ENCODE peak calls at places on chromosomes 6 and 20, in seven cellular contexts. R, W, N, E, X, Z and O are unnamed samples.

GRCh38 chr20:34768105-34768504 is 57.3 kb downstream of the NCOA6 start:
- DNase-seq in R (no peak), W (no peak), N (no peak), E (no peak), X (peak), Z (no peak), O (no peak)

GRCh38 chr6:21742238-21742660 is 148.7 kb downstream of the SOX4 start:
- DNase-seq in R (no peak), W (no peak), N (no peak), E (peak), X (no peak), Z (no peak), O (no peak)

GRCh38 chr6:165231581-165232276 is 77.7 kb downstream of the C6orf118 start:
- DNase-seq in R (peak), W (no peak), N (no peak), E (peak), X (peak), Z (no peak), O (no peak)

GRCh38 chr6:82176616-82177015 is 70.9 kb downstream of the IBTK start:
- DNase-seq in R (no peak), W (no peak), N (no peak), E (no peak), X (no peak), Z (no peak), O (no peak)

GRCh38 chr6:167789358-167789757 is 37.4 kb upstream of the AFDN start:
- DNase-seq in R (no peak), W (no peak), N (no peak), E (no peak), X (no peak), Z (no peak), O (peak)

GRCh38 chr6:122246906-122247658 is 152.4 kb upstream of the HSF2 start:
- DNase-seq in R (no peak), W (no peak), N (no peak), E (no peak), X (no peak), Z (no peak), O (no peak)

GRCh38 chr6:145372671-145373123 is 362.6 kb downstream of the EPM2A start:
- DNase-seq in R (peak), W (no peak), N (no peak), E (no peak), X (peak), Z (no peak), O (no peak)

GRCh38 chr6:160430741-160431140 is 82.6 kb downstream of the SLC22A3 start:
- DNase-seq in R (peak), W (no peak), N (no peak), E (no peak), X (no peak), Z (no peak), O (no peak)

GRCh38 chr6:160398674-160399271 is 50.6 kb downstream of the SLC22A3 start:
- DNase-seq in R (no peak), W (no peak), N (no peak), E (no peak), X (no peak), Z (no peak), O (no peak)

GRCh38 chr20:22805219-22805618 is 220.8 kb upstream of the FOXA2 start:
- DNase-seq in R (peak), W (no peak), N (no peak), E (peak), X (peak), Z (no peak), O (peak)

GRCh38 chr6:68194846-68195478 is 440.1 kb upstream of the ADGRB3 start:
- DNase-seq in R (no peak), W (no peak), N (no peak), E (no peak), X (no peak), Z (no peak), O (no peak)

GRCh38 chr20:47720636-47721427 is 64.4 kb downstream of the SULF2 start:
- DNase-seq in R (no peak), W (no peak), N (no peak), E (no peak), X (no peak), Z (no peak), O (no peak)

GRCh38 chr20:41287327-41287726 is 30.2 kb downstream of the ZHX3 start:
- DNase-seq in R (no peak), W (no peak), N (no peak), E (peak), X (peak), Z (no peak), O (no peak)

GRCh38 chr20:18805881-18806280 is 7.7 kb upstream of the SCP2D1 start:
- DNase-seq in R (no peak), W (no peak), N (no peak), E (peak), X (no peak), Z (no peak), O (no peak)

GRCh38 chr6:10613077-10613476 is 81.3 kb downstream of the C6orf52 start:
- DNase-seq in R (no peak), W (no peak), N (no peak), E (no peak), X (no peak), Z (no peak), O (no peak)

GRCh38 chr20:9581509-9581908 is 67.1 kb downstream of the LAMP5 start:
- DNase-seq in R (no peak), W (no peak), N (no peak), E (no peak), X (no peak), Z (no peak), O (no peak)

GRCh38 chr6:37142047-37142614 is 27.8 kb upstream of the PIM1 start:
- DNase-seq in R (no peak), W (no peak), N (no peak), E (no peak), X (no peak), Z (no peak), O (no peak)

GRCh38 chr6:3296113-3296512 is 37.4 kb downstream of the PSMG4 start:
- DNase-seq in R (no peak), W (no peak), N (no peak), E (no peak), X (no peak), Z (no peak), O (peak)

GRCh38 chr20:58542411-58543095 is 27.4 kb upstream of the APCDD1L start:
- DNase-seq in R (no peak), W (no peak), N (no peak), E (peak), X (no peak), Z (no peak), O (peak)

GRCh38 chr20:18324596-18325089 is 36.3 kb downstream of the ZNF133 start:
- DNase-seq in R (no peak), W (no peak), N (no peak), E (no peak), X (no peak), Z (no peak), O (no peak)

GRCh38 chr20:37990571-37991151 is 42.6 kb downstream of the TTI1 start:
- DNase-seq in R (peak), W (no peak), N (no peak), E (peak), X (peak), Z (no peak), O (peak)

GRCh38 chr6:79808846-79809245 is 138.5 kb downstream of the ELOVL4 start:
- DNase-seq in R (no peak), W (no peak), N (no peak), E (no peak), X (no peak), Z (no peak), O (no peak)

GRCh38 chr6:121697921-121698320 is 262.5 kb downstream of the GJA1 start:
- DNase-seq in R (no peak), W (no peak), N (no peak), E (no peak), X (no peak), Z (no peak), O (no peak)

GRCh38 chr6:31631209-31631608 is 10.7 kb downstream of the PRRC2A start:
- DNase-seq in R (no peak), W (no peak), N (no peak), E (no peak), X (no peak), Z (no peak), O (no peak)

GRCh38 chr6:7762758-7763157 is 36.9 kb downstream of the BMP6 start:
- DNase-seq in R (no peak), W (no peak), N (no peak), E (no peak), X (no peak), Z (no peak), O (no peak)

GRCh38 chr20:25574411-25574810 is 10.9 kb downstream of the NINL start:
- DNase-seq in R (no peak), W (no peak), N (no peak), E (no peak), X (peak), Z (no peak), O (no peak)